ENCODE peak calls at places on chromosomes 13 and 19, in five cellular contexts. A is DND-41, G is right cardiac atrium, Z is heart right ventricle, S is gastrocnemius medialis. E is an unnamed sample.

GRCh38 chr13:114140131-114140908 is 7.9 kb upstream of the RASA3 start:
- DNase-seq in Z (no peak), S (no peak), A (peak), G (peak), E (peak)

GRCh38 chr13:112952759-112953541 is 16.1 kb upstream of the MCF2L start:
- DNase-seq in G (no peak), S (no peak), Z (no peak), A (no peak), E (no peak)

GRCh38 chr19:5850743-5851293 is 431 bp downstream of the FUT3 start:
- DNase-seq in G (peak), Z (no peak), S (no peak), A (no peak), E (no peak)

GRCh38 chr13:57601536-57601935 is 30.0 kb upstream of the PCDH17 start:
- DNase-seq in Z (no peak), G (no peak), A (no peak), S (no peak), E (no peak)

GRCh38 chr19:45955905-45956608 is 17.6 kb downstream of the NOVA2 start:
- DNase-seq in S (no peak), G (peak), Z (peak), A (no peak), E (no peak)

GRCh38 chr19:18742838-18743237 is 48.3 kb downstream of the COMP start:
- DNase-seq in Z (no peak), A (no peak), S (no peak), G (no peak), E (no peak)

GRCh38 chr13:96809366-96810096 is 184.7 kb downstream of the OXGR1 start:
- DNase-seq in S (no peak), A (no peak), G (peak), Z (peak), E (no peak)

GRCh38 chr13:109144693-109145437 is 515.5 kb downstream of the MYO16 start:
- DNase-seq in A (no peak), S (no peak), G (no peak), Z (no peak), E (no peak)

GRCh38 chr19:46660008-46660517 is 919 bp downstream of the DACT3 start:
- DNase-seq in G (peak), Z (peak), S (no peak), A (no peak), E (no peak)

GRCh38 chr13:52845334-52845761 is 3.1 kb downstream of the PCDH8 start:
- DNase-seq in Z (no peak), A (no peak), S (no peak), G (no peak), E (no peak)

GRCh38 chr13:50401721-50402510 is 386.7 kb downstream of the KCNRG start:
- DNase-seq in Z (no peak), A (no peak), G (no peak), S (no peak), E (no peak)

GRCh38 chr19:11560404-11560988 is 1.5 kb upstream of the ELOF1 start:
- DNase-seq in S (no peak), G (no peak), Z (peak), A (peak), E (peak)

GRCh38 chr19:17830567-17831418 is 9.5 kb upstream of the INSL3 start:
- DNase-seq in Z (peak), A (peak), S (no peak), G (peak), E (peak)

GRCh38 chr13:101013245-101013644 is 338.6 kb upstream of the TMTC4 start:
- DNase-seq in A (no peak), Z (no peak), S (no peak), G (no peak), E (no peak)

GRCh38 chr13:93788456-93788855 is 561.8 kb downstream of the GPC6 start:
- DNase-seq in S (no peak), G (no peak), A (no peak), Z (no peak), E (no peak)

GRCh38 chr13:29510698-29511438 is 84.6 kb downstream of the SLC7A1 start:
- DNase-seq in G (no peak), A (no peak), S (no peak), Z (no peak), E (no peak)

GRCh38 chr13:44142911-44143665 is 230.5 kb upstream of the SERP2 start:
- DNase-seq in Z (no peak), S (no peak), G (no peak), A (no peak), E (no peak)

GRCh38 chr19:9836021-9836420 is 903 bp downstream of the PIN1 start:
- DNase-seq in A (peak), G (no peak), Z (no peak), S (no peak), E (no peak)

GRCh38 chr13:34751492-34751891 is 190.6 kb upstream of the NBEA start:
- DNase-seq in Z (no peak), A (no peak), S (no peak), G (no peak), E (no peak)

GRCh38 chr13:65656740-65657329 is 1573.3 kb downstream of the PCDH9 start:
- DNase-seq in S (no peak), Z (no peak), G (no peak), A (no peak), E (no peak)

GRCh38 chr19:4897146-4897545 is 5.5 kb downstream of the ARRDC5 start:
- DNase-seq in G (no peak), S (no peak), Z (no peak), A (no peak), E (no peak)

GRCh38 chr19:35590875-35591274 is 4.9 kb downstream of the PMIS2 start:
- DNase-seq in A (no peak), Z (no peak), G (no peak), S (no peak), E (no peak)

GRCh38 chr13:99442273-99442895 is 58.9 kb upstream of the TM9SF2 start:
- DNase-seq in Z (peak), S (no peak), A (peak), G (no peak), E (peak)

GRCh38 chr19:11069451-11070009 is 19.7 kb upstream of the LDLR start:
- DNase-seq in A (peak), S (no peak), Z (no peak), G (no peak), E (no peak)

GRCh38 chr13:35994131-35994966 is 136.8 kb downstream of the DCLK1 start:
- DNase-seq in A (no peak), Z (peak), S (peak), G (peak), E (no peak)

GRCh38 chr13:80379245-80379644 is 38.3 kb upstream of the SPRY2 start:
- DNase-seq in Z (no peak), G (no peak), S (no peak), A (no peak), E (no peak)

GRCh38 chr13:68440874-68441273 is 1210.7 kb upstream of the PCDH9 start:
- DNase-seq in S (no peak), Z (no peak), G (no peak), A (no peak), E (no peak)
- H3K4me3 ChIP-seq in S (no peak), Z (no peak), G (no peak), A (no peak), E (no peak)

DNA sequence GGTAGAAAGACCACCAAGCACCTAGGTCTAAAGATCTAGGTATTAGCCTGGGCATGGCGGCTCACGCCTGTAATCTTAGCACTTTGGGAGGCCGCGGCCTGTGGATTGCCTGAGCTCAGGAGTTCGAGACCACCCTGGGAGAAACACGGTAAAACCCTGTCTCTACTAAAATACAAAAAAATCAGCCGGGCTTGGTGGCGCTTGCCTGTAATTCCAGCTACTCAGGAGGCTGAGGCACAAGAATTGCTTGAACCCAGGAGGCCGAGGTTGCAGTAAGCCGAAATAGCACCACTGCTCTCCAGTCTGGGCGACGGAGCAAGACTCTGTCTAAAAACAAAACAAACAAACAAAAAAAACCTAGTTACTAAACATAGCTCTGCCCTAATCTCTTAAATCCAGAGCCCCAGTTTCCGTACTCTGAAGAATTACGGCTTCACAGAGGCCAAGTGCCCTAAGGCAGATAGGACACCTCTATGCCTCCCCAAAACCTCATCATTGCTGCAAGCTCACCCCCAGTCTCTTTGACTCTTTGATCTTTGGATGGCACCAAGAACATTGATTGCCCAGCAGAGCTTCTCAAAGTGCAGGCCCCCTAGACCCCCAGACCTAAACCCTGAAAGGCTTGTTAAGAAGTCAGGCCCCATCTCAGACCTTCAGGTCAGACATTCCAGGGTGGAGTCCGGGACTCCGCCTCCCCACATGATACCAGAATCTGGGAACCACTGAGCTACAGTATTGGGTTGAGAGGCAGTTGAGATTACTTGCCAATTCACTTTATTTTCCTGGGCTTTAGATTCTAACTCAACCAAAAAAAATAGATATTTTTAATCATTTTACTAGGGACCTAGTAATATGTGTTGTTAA is 2.8 kb downstream of the COL4A2 start:
- DNase-seq in S (no peak), Z (no peak), A (no peak), G (no peak), E (no peak)
- H3K4me3 ChIP-seq in S (peak), Z (peak), A (no peak), G (peak), E (no peak)

GRCh38 chr13:98280176-98280510 is 103.1 kb upstream of the RNF113B start:
- DNase-seq in A (no peak), G (no peak), S (no peak), Z (no peak), E (no peak)
- H3K4me3 ChIP-seq in A (no peak), G (no peak), S (no peak), Z (no peak), E (no peak)

GRCh38 chr13:20331949-20332348 is 99.8 kb upstream of the GJB6 start:
- DNase-seq in G (no peak), A (no peak), Z (no peak), S (no peak), E (no peak)
- H3K4me3 ChIP-seq in G (no peak), A (no peak), Z (no peak), S (no peak), E (no peak)

DNA sequence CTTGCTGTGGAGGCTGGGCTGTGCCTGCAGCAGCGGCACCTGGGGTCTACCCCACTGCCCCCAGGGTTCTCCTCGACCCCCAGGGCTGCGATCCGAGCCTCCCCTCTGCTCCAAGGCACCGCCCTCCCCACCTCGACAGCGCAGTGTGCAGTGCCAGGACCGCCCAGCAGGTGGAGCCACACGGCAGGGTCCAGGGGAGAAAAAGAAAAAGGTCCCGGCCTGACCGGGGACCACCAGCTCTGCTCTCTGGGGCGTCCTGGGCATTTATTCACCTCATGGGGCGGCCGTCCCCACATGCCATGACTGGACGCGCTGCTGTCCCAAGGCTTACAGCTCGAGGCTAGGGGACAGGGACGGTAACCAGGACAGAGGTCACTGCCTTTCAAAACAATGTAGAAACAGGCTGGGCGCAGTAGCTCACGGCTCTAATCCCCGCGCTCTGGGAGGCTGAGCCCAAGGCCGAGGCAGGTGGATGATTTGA is 10.6 kb downstream of the REXO1 start:
- DNase-seq in G (no peak), A (peak), Z (no peak), S (no peak), E (peak)
- H3K4me3 ChIP-seq in G (no peak), A (no peak), Z (no peak), S (no peak), E (no peak)

DNA sequence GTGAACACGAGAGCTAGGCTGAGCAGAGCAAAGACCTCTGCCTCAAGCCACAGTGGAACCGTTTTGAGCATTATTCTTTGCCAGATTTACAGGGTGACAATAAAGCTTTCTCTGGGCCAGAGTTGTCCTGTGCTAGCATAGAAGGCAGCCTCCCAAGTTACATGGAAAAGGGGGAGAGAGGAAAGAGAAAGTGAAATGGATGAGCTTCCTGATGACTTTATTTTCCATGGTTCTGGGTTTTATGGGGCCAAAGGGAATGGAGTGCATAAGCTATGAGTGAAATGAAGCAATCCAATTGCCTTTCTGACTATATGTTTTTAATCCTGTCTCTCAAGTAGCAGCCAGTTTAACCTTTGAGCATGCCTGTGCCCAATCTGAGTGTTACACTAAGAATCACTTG is 428.4 kb downstream of the COG6 start:
- DNase-seq in Z (no peak), S (no peak), G (no peak), A (no peak), E (no peak)
- H3K4me3 ChIP-seq in Z (no peak), S (no peak), G (no peak), A (no peak), E (no peak)

DNA sequence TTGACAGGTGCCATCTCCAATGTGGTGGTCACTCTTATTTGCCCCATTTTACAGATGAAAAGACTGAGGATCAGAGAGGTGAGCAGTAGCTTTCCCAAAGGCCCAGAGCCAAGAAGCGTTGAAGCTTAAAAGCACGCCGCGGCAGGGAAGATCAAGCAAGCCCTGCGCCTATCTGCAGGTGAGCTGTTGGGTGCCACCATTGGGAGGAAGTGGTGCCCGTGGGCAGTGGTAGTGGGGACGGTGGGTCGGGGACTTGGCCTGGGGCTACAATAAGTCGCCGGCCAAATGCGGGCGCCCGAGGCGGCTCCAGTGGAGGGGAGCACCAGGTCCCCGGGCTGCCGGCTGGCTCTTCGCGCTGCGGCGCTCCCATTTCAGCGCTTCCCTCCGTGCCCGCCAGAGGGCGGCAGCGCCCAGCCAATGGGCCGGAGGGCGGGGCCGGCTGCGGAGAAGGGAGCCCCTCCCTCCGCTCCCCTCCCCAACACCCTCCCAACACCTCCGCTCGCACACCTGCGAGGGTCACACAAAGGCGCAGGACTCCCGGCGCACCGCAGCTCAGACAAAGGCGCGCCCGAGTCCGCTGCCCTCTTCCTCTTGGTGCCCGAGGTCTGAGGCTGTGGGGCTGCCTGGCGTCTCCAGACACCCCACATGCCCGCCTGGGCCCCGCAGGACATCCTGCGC is 744 bp upstream of the POU2F2 start:
- DNase-seq in A (peak), G (peak), S (no peak), Z (peak), E (peak)
- H3K4me3 ChIP-seq in A (peak), G (peak), S (peak), Z (peak), E (peak)

DNA sequence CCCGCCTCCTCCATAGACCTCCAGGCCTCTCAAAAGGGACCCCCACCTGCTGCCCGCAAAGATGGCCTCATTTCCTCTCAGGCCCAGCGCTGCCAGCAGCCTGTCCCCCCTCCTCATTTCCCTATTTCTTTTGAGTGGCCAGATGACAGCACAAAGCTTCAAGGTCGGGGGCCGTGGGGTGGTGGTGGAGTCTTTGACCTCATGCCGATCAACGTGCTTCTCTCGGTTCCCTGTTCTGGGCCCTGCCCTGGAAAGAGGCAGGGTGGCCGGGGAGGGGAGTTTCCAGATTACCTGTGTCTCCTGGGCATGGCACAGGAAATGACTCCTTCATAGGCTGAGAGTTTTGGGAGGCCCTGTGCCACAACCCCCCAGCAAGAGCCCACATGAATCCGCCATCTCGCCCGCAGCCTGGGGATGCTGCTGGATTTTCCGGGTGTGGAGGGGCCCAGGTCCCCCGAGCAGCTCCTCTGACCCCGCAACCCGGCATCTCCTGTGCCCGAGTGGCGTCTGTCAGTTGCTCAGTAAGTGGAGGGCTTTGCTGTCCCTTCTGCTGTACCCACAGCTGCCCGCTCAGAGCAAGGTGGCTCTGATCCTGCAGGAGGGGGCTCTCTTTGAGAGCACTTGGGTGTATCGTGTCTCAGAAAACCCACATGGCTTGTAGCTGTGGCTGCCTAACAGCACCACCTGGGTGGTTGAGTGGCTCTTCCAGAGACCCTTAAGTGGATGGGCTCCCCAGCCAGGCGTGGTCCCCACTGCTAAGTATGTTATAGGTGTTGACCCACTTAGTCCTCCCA is 139.4 kb downstream of the SIPA1L3 start:
- DNase-seq in A (no peak), G (no peak), Z (no peak), S (no peak), E (no peak)
- H3K4me3 ChIP-seq in A (no peak), G (no peak), Z (no peak), S (no peak), E (no peak)

DNA sequence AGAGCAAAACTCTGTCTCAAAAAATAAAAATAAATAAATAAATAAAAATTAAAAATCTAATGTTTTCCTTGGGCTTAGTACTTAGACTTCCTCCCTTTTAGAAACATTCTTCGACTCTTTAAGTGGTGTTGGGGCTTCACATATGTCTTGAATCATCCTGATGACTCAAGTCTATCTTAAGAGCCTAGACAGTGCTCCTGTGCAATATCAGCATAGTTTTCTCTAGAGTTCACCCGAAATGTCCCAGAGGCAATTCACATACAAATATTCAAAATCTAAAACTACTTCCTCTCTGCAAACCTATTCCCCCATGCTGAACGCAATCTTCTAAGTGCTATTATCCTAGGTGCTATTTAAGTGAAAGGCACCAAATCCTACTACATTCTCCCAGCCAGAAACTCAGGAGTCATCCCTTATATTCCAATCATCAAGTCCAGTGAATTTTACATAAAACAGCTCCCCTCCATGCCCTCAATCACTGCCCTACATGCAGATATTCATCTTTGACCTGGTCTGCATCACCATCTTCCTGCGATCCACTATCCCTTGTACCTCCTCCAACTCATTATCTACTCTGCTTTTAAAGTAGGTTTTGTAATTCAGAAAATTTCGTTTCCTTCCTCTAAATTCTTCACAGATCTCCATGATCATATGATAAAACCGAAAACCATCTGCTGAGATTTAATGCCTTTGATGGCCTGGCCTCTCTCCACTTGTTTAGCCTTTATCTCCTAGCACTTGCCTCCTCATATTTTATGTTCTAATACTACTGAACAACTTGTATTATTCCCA is 102.7 kb downstream of the ELF1 start:
- DNase-seq in S (no peak), Z (no peak), A (no peak), G (no peak), E (no peak)
- H3K4me3 ChIP-seq in S (no peak), Z (no peak), A (no peak), G (no peak), E (no peak)